ENCODE peak calls at places on chromosomes 11 and 22, in six cellular contexts. B is left ventricle myocardium superior; Q is activated effector memory CD4-positive, alpha-beta T cell treated with anti-CD3 and anti-CD28 coated beads, Interleukin-2, amount 50 U/mL, for 16 hours; S is NCI-H69; F is HTR-8/SVneo; K is activated naive CD4-positive, alpha-beta T cell. Y is an unnamed sample.

GRCh38 chr11:2424811-2425495 is 19.4 kb downstream of the TRPM5 start:
- DNase-seq in B (peak; percentile 19), Q (no peak), S (no peak), F (no peak), K (no peak), Y (no peak)

GRCh38 chr11:10937416-10937815 is 79.6 kb upstream of the ZBED5 start:
- DNase-seq in B (no peak), Q (no peak), S (no peak), F (no peak), K (no peak), Y (no peak)

GRCh38 chr11:58434217-58434616 is 6.3 kb upstream of the OR5B2 start:
- DNase-seq in B (no peak), Q (no peak), S (no peak), F (no peak), K (no peak), Y (no peak)

GRCh38 chr22:38802671-38803121 is 8.8 kb upstream of the DNAL4 start:
- DNase-seq in B (peak; percentile 44), Q (no peak), S (peak; percentile 90), F (peak; percentile 64), K (no peak), Y (peak; percentile 55)

GRCh38 chr11:4881860-4882500 is at the start of gene OR51T1:
- DNase-seq in B (no peak), Q (no peak), S (peak; percentile 89), F (no peak), K (no peak), Y (no peak)

GRCh38 chr11:11391796-11392195 is 38.7 kb upstream of the CSNK2A3 start:
- DNase-seq in B (no peak), Q (no peak), S (peak; percentile 28), F (peak; percentile 35), K (no peak), Y (no peak)

GRCh38 chr22:38202437-38203089 is 769 bp downstream of the MAFF start:
- DNase-seq in B (peak; percentile 94), Q (peak; percentile 85), S (peak; percentile 82), F (no peak), K (no peak), Y (peak; percentile 93)

GRCh38 chr11:90594658-90595057 is 371.8 kb upstream of the CHORDC1 start:
- DNase-seq in B (no peak), Q (no peak), S (peak; percentile 59), F (no peak), K (no peak), Y (no peak)

GRCh38 chr22:49295851-49296560 is 531.7 kb downstream of the BRD1 start:
- DNase-seq in B (no peak), Q (no peak), S (peak; percentile 51), F (no peak), K (no peak), Y (peak; percentile 10)

GRCh38 chr11:76607431-76607830 is 63.1 kb downstream of the LRRC32 start:
- DNase-seq in B (no peak), Q (no peak), S (no peak), F (no peak), K (no peak), Y (no peak)